ENCODE peak calls at places on chromosomes 3 and 15, in six cellular contexts. H is activated CD8-positive, alpha-beta memory T cell treated with anti-CD3 and anti-CD28 coated beads for 4 hours; V is stimulated activated naive CD8-positive, alpha-beta T cell treated with anti-CD3 and anti-CD28 coated beads, Interleukin-15, amount 100 ng/mL, for 72 hours; F is foreskin fibroblast; J is substantia nigra; M is sigmoid colon. L is an unnamed sample.

GRCh38 chr15:62118446-62118964 is 46.6 kb downstream of the C2CD4B start:
- DNase-seq in H (no peak), V (no peak), F (no peak), J (no peak), M (no peak), L (no peak)

GRCh38 chr15:78934063-78935023 is 10.5 kb downstream of the CTSH start:
- DNase-seq in H (no peak), V (no peak), F (no peak), J (no peak), M (no peak), L (no peak)

GRCh38 chr3:112689989-112690388 is 49.0 kb upstream of the CCDC80 start:
- DNase-seq in H (no peak), V (no peak), F (no peak), J (no peak), M (no peak), L (no peak)

GRCh38 chr15:34001536-34001935 is 33.2 kb downstream of the CHRM5 start:
- DNase-seq in H (no peak), V (no peak), F (no peak), J (no peak), M (no peak), L (no peak)

GRCh38 chr3:162376761-162377160 is 880.2 kb downstream of the OTOL1 start:
- DNase-seq in H (no peak), V (no peak), F (no peak), J (no peak), M (no peak), L (no peak)

GRCh38 chr3:168991813-168992212 is 671.7 kb downstream of the MECOM start:
- DNase-seq in H (no peak), V (no peak), F (peak; percentile 17), J (no peak), M (no peak), L (no peak)

GRCh38 chr3:108223928-108224327 is 1.7 kb upstream of the IFT57 start:
- DNase-seq in H (no peak), V (no peak), F (peak; percentile 29), J (no peak), M (no peak), L (peak; percentile 37)

GRCh38 chr15:40106203-40107161 is 2.2 kb downstream of the BMF start:
- DNase-seq in H (no peak), V (no peak), F (no peak), J (no peak), M (peak; percentile 88), L (peak; percentile 77)

GRCh38 chr3:13424111-13424844 is 4.2 kb upstream of the NUP210 start:
- DNase-seq in H (no peak), V (no peak), F (no peak), J (no peak), M (no peak), L (no peak)

GRCh38 chr3:178083906-178084823 is 452.1 kb upstream of the KCNMB2 start:
- DNase-seq in H (no peak), V (no peak), F (no peak), J (no peak), M (no peak), L (no peak)

GRCh38 chr3:183988216-183988790 is 29.4 kb downstream of the ABCC5 start:
- DNase-seq in H (no peak), V (no peak), F (no peak), J (no peak), M (no peak), L (no peak)

GRCh38 chr3:42655980-42656679 is 2.6 kb downstream of the ZBTB47 start:
- DNase-seq in H (no peak), V (no peak), F (peak; percentile 57), J (no peak), M (no peak), L (no peak)

GRCh38 chr3:194865595-194865994 is 179.9 kb downstream of the FAM43A start:
- DNase-seq in H (no peak), V (no peak), F (no peak), J (no peak), M (no peak), L (no peak)

GRCh38 chr15:49492834-49493233 is 69.8 kb downstream of the FGF7 start:
- DNase-seq in H (no peak), V (no peak), F (peak; percentile 81), J (no peak), M (no peak), L (no peak)